ENCODE peak calls at places on chromosomes 2 and 18, in seven cellular contexts. O is pancreas, V is lower lobe of right lung, L is activated B cell treated with CpG ODN at 0.5 μM for 24 hours, R is HFFc6, W is HCT116, D is foreskin fibroblast. I is an unnamed sample.
A peak's percentile ranks its signal among the peaks of the same experiment; 100 is the strongest.

GRCh38 chr2:11617527-11617926 is 52.5 kb downstream of the NTSR2 start:
- DNase-seq in O (no peak), R (no peak), W (no peak), L (no peak), D (no peak), V (no peak), I (no peak)

GRCh38 chr18:56003651-56004050 is 415.7 kb upstream of the TCF4 start:
- DNase-seq in V (no peak), D (no peak), R (no peak), O (no peak), L (no peak), W (no peak), I (no peak)

GRCh38 chr2:121611730-121612705 is 37.2 kb downstream of the CLASP1 start:
- DNase-seq in V (no peak), W (no peak), O (no peak), L (no peak), R (no peak), D (no peak), I (no peak)

GRCh38 chr2:10407841-10408648 is 40.1 kb downstream of the ODC1 start:
- DNase-seq in O (no peak), D (peak; percentile 69), W (peak; percentile 72), R (peak; percentile 63), V (peak; percentile 82), L (no peak), I (no peak)

GRCh38 chr2:7017621-7018260 is 100.5 kb downstream of the RNF144A start:
- DNase-seq in R (no peak), V (no peak), D (no peak), O (no peak), W (no peak), L (no peak), I (no peak)

GRCh38 chr2:8488001-8488738 is 193.7 kb upstream of the ID2 start:
- DNase-seq in R (no peak), W (no peak), D (no peak), V (no peak), L (peak; percentile 34), O (peak; percentile 41), I (no peak)

GRCh38 chr2:196927318-196928225 is 1.1 kb upstream of the PGAP1 start:
- DNase-seq in L (no peak), D (peak; percentile 65), O (no peak), V (no peak), W (no peak), R (peak; percentile 79), I (no peak)

GRCh38 chr2:177585234-177585863 is 192.8 kb downstream of the AGPS start:
- DNase-seq in D (no peak), W (no peak), R (no peak), V (no peak), L (no peak), O (peak; percentile 62), I (no peak)

GRCh38 chr2:205651719-205652118 is 30.6 kb upstream of the NRP2 start:
- DNase-seq in V (no peak), D (no peak), R (no peak), L (no peak), W (no peak), O (no peak), I (no peak)

GRCh38 chr2:239329284-239329971 is 71.4 kb downstream of the HDAC4 start:
- DNase-seq in O (no peak), D (no peak), R (no peak), V (no peak), L (no peak), W (no peak), I (no peak)

GRCh38 chr18:70672581-70672980 is 383.7 kb downstream of the SOCS6 start:
- DNase-seq in V (no peak), W (no peak), D (no peak), O (no peak), L (no peak), R (no peak), I (no peak)

GRCh38 chr2:219002395-219003266 is 9.4 kb upstream of the CRYBA2 start:
- DNase-seq in L (no peak), O (peak; percentile 94), V (peak; percentile 85), W (peak; percentile 60), R (no peak), D (no peak), I (peak; percentile 72)

GRCh38 chr18:57951110-57951796 is 92.8 kb upstream of the NEDD4L start:
- DNase-seq in O (no peak), L (no peak), V (no peak), R (no peak), W (no peak), D (no peak), I (no peak)

GRCh38 chr2:101464841-101465240 is 10.1 kb downstream of the RFX8 start:
- DNase-seq in R (no peak), L (no peak), V (no peak), D (peak; percentile 29), O (no peak), W (no peak), I (no peak)

GRCh38 chr2:111919794-111920608 is 21.6 kb downstream of the MERTK start:
- DNase-seq in W (no peak), D (peak; percentile 35), V (peak; percentile 90), O (peak; percentile 67), L (no peak), R (no peak), I (no peak)

GRCh38 chr2:205274801-205275200 is 407.5 kb upstream of the NRP2 start:
- DNase-seq in D (no peak), O (no peak), V (no peak), R (no peak), L (no peak), W (no peak), I (no peak)

GRCh38 chr2:226608393-226608955 is 191.1 kb downstream of the IRS1 start:
- DNase-seq in R (no peak), V (no peak), O (no peak), D (no peak), W (no peak), L (no peak), I (no peak)

GRCh38 chr2:72583376-72583775 is 242.5 kb downstream of the EXOC6B start:
- DNase-seq in R (no peak), D (no peak), O (no peak), W (no peak), L (no peak), V (no peak), I (no peak)

GRCh38 chr2:187553908-187554703 is at the start of gene TFPI:
- DNase-seq in V (no peak), W (no peak), R (peak; percentile 39), D (peak; percentile 61), O (no peak), L (no peak), I (no peak)

GRCh38 chr2:177604291-177605065 is 211.9 kb downstream of the AGPS start:
- DNase-seq in W (peak; percentile 53), R (peak; percentile 55), L (no peak), V (no peak), O (no peak), D (peak; percentile 61), I (no peak)

GRCh38 chr2:120237491-120237902 is 14.3 kb upstream of the TMEM185B start:
- DNase-seq in W (peak; percentile 63), D (peak; percentile 88), V (no peak), R (peak; percentile 83), L (no peak), O (peak; percentile 39), I (no peak)

GRCh38 chr2:173964565-173965371 is 405 bp downstream of the SP3 start:
- DNase-seq in L (peak; percentile 70), O (peak; percentile 87), D (peak; percentile 87), W (no peak), R (peak; percentile 80), V (peak; percentile 92), I (peak; percentile 85)

GRCh38 chr2:224403657-224404056 is 1.8 kb upstream of the FAM124B start:
- DNase-seq in V (no peak), W (no peak), L (no peak), R (no peak), O (no peak), D (no peak), I (no peak)

DNA sequence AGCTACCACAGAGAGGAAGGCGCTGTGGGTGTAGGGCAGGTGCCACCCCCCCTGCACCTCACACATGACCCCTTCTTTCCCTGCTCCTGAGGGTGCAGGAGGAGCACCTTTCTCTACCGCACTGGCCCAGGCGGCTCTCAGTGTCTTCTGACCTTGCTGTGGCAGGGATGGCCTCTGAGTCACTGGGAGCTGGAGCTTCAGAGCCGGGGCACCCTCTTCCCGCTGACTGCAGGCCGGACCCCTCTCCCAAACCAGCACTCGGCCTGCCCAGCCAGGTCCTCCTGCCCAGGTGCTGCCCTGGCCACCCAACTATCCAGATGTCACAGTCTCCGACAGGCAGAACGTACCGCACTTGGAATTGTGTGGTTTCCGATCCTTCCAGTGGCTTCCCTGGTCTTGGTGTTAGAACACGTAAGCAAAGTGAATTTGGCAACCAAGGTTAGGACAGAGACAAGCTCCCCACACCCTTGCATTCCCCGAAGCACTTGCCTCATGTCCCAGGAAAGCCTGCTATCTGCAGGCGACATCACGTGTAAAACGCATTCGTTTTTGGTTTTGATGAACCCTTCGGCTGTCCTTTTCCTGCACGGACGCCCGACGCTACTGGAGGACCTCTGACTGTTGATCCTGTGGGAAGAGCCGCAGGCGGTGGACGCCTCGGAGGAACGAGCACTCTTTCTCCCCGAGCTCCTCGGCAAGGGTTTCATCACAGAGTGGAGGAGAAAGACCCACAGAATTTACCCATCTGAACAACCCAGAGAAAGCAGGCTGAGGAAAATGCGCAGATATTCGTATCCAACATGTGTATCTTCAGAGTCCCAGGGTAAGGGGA is 24.7 kb upstream of the KCNG2 start:
- DNase-seq in D (no peak), L (no peak), W (no peak), V (peak; percentile 14), O (peak; percentile 38), R (no peak), I (peak; percentile 17)
- TF ChIP-seq CTCF in D (no peak), L (no peak), W (no peak), V (no peak), O (no peak), R (no peak), I (no peak)

DNA sequence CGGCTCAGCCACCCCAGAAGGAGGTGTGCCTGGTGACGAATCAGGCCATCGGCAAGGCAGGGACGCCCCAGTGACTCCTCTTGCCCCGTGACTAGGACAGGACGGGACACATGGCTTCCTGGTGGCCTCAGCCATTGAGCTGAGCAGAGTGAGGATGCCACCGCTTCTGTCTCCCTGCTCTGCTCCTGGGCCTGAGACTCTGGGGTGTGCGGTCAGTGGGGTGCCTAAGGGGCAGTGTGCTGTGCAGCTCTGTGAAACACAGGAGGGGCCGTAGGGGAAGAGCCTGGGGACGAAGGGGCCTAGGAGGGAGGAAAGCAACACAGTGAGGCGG is 24.3 kb downstream of the IGFBP5 start:
- DNase-seq in L (no peak), R (no peak), O (no peak), V (no peak), W (no peak), D (no peak), I (no peak)
- TF ChIP-seq CTCF in L (no peak), R (no peak), O (no peak), V (no peak), W (no peak), D (no peak), I (no peak)

GRCh38 chr18:23835506-23835905 is 146.3 kb downstream of the LAMA3 start:
- DNase-seq in O (no peak), D (no peak), V (no peak), R (no peak), L (no peak), W (no peak), I (no peak)
- TF ChIP-seq CTCF in O (no peak), D (no peak), V (no peak), R (no peak), L (no peak), W (no peak), I (no peak)

DNA sequence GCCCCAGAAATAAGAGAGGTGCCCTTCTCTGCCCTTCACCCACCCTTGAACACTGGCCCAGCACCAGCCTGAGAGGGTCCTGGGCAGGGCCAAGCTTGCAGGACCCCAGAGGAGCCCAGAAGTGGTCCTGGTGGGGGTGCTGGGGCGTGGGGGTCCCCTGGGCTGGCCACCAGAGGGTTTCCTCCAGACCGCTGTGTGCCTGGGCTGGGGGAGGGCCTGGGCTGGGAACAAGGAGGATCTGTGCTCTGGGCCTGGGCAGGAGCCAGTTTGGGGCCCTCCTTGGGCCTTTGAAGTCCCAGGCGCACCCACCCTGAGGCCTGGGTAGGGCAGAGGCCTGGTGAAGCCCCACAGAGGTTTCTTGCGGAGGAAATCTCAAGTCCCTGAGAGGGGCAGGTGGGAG is 63.4 kb upstream of the GPC1 start:
- DNase-seq in D (no peak), V (no peak), O (no peak), R (no peak), L (no peak), W (no peak), I (no peak)
- TF ChIP-seq CTCF in D (no peak), V (no peak), O (no peak), R (no peak), L (no peak), W (no peak), I (no peak)

I was measured in mesothelial cell of epicardium.